ENCODE peak calls at places on chromosomes 1 and 21, in seven cellular contexts. T, F, Q, X, U, Z and O are unnamed samples. For H3K9me3, the result is how much of the 10 kb centered on the place peaks cover.

GRCh38 chr21:31282095-31282709 is 61.9 kb downstream of the TIAM1 start:
- DNase-seq in T (no peak), F (no peak), Q (no peak), X (no peak), U (peak), Z (peak), O (peak)

GRCh38 chr21:18000961-18001522 is 181.9 kb upstream of the C21orf91 start:
- DNase-seq in T (no peak), F (no peak), Q (no peak), X (no peak), U (no peak), Z (peak), O (no peak)

GRCh38 chr1:243428617-243429342 is 172.9 kb downstream of the SDCCAG8 start:
- DNase-seq in T (no peak), F (no peak), Q (no peak), X (no peak), U (no peak), Z (no peak), O (no peak)

GRCh38 chr1:162042361-162042760 is 18.7 kb upstream of the OLFML2B start:
- DNase-seq in T (no peak), F (no peak), Q (no peak), X (no peak), U (no peak), Z (no peak), O (no peak)

GRCh38 chr1:5733596-5733995 is 258.6 kb downstream of the NPHP4 start:
- DNase-seq in T (no peak), F (no peak), Q (no peak), X (no peak), U (no peak), Z (no peak), O (no peak)

GRCh38 chr21:15494481-15494880 is 235.3 kb upstream of the USP25 start:
- DNase-seq in T (no peak), F (no peak), Q (no peak), X (no peak), U (no peak), Z (no peak), O (no peak)

GRCh38 chr1:244802041-244802440 is 33.4 kb upstream of the COX20 start:
- DNase-seq in T (no peak), F (no peak), Q (peak), X (no peak), U (no peak), Z (no peak), O (no peak)

GRCh38 chr21:39647476-39647875 is 34.7 kb downstream of the B3GALT5 start:
- DNase-seq in T (peak), F (no peak), Q (peak), X (no peak), U (no peak), Z (peak), O (peak)

GRCh38 chr1:234643111-234643849 is 33.3 kb upstream of the IRF2BP2 start:
- DNase-seq in T (no peak), F (no peak), Q (no peak), X (no peak), U (no peak), Z (no peak), O (no peak)

GRCh38 chr1:207847116-207847515 is 63.8 kb downstream of the CD34 start:
- DNase-seq in T (no peak), F (no peak), Q (no peak), X (no peak), U (no peak), Z (no peak), O (no peak)

GRCh38 chr1:17903386-17903785 is 148.3 kb downstream of the ACTL8 start:
- DNase-seq in T (no peak), F (no peak), Q (no peak), X (no peak), U (no peak), Z (no peak), O (no peak)

GRCh38 chr1:243882276-243882675 is 32.2 kb upstream of the AKT3 start:
- DNase-seq in T (no peak), F (no peak), Q (no peak), X (no peak), U (peak), Z (peak), O (peak)

GRCh38 chr1:30307182-30307581 is 416.2 kb downstream of the MATN1 start:
- DNase-seq in T (no peak), F (no peak), Q (no peak), X (no peak), U (no peak), Z (no peak), O (no peak)

GRCh38 chr1:154851392-154852177 is 18.5 kb downstream of the KCNN3 start:
- DNase-seq in T (no peak), F (no peak), Q (peak), X (no peak), U (no peak), Z (no peak), O (no peak)

GRCh38 chr1:34164510-34165381 is at the start of gene CSMD2:
- DNase-seq in T (no peak), F (no peak), Q (peak), X (no peak), U (peak), Z (peak), O (peak)

GRCh38 chr1:228646717-228647522 is 88.4 kb upstream of the RHOU start:
- DNase-seq in T (peak), F (no peak), Q (peak), X (no peak), U (peak), Z (peak), O (peak)

GRCh38 chr1:107807405-107807804 is 157.6 kb downstream of the VAV3 start:
- DNase-seq in T (no peak), F (no peak), Q (no peak), X (no peak), U (no peak), Z (no peak), O (no peak)

GRCh38 chr1:23384312-23385058 is 14.8 kb upstream of the ZNF436 start:
- DNase-seq in T (no peak), F (no peak), Q (peak), X (no peak), U (peak), Z (peak), O (peak)

GRCh38 chr1:182602945-182603645 is 1.1 kb downstream of the RGS16 start:
- DNase-seq in T (no peak), F (no peak), Q (no peak), X (no peak), U (peak), Z (no peak), O (no peak)

GRCh38 chr1:39395357-39395831 is 96.0 kb upstream of the BMP8A start:
- DNase-seq in T (no peak), F (no peak), Q (peak), X (no peak), U (peak), Z (peak), O (peak)

GRCh38 chr1:160432371-160432786 is 32.0 kb downstream of the VANGL2 start:
- DNase-seq in T (no peak), F (no peak), Q (no peak), X (no peak), U (no peak), Z (no peak), O (no peak)

GRCh38 chr21:29034678-29035077 is 10.2 kb downstream of the USP16 start:
- DNase-seq in T (no peak), F (no peak), Q (no peak), X (no peak), U (no peak), Z (no peak), O (no peak)

GRCh38 chr1:152411846-152412245 is 2.2 kb downstream of the CRNN start:
- DNase-seq in T (no peak), F (no peak), Q (no peak), X (no peak), U (no peak), Z (no peak), O (no peak)

GRCh38 chr1:152411144-152411543 is 2.9 kb downstream of the CRNN start:
- DNase-seq in T (no peak), F (no peak), Q (no peak), X (no peak), U (no peak), Z (no peak), O (no peak)

GRCh38 chr1:152410599-152410998 is 3.5 kb downstream of the CRNN start:
- DNase-seq in T (peak), F (no peak), Q (no peak), X (no peak), U (peak), Z (no peak), O (no peak)

GRCh38 chr1:152410028-152410427 is 4.0 kb downstream of the CRNN start:
- DNase-seq in T (no peak), F (no peak), Q (no peak), X (no peak), U (no peak), Z (no peak), O (no peak)

DNA sequence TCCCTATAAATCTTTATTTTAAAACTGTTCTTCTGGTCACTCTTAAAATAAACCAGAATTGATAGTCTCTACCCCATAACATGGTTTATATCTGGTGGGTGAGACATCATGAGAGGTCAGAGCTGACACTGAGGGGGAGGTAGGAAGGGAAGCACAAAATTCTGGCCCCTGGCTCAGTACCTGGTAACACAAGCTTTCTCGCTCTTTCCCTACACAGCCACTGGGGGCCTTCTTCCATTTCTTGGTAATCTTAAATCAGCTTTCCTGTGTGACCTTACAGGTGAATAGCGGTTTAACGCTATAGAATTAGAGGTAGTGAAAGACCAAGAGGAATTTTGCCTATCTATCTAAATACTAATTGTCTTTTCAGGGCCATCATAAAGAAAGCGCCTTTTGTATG is 5.4 kb downstream of the CRNN start:
- DNase-seq in T (no peak), F (no peak), Q (no peak), X (no peak), U (no peak), Z (no peak), O (no peak)
- H3K9me3 ChIP-seq in T (under half), F (under half), Q (half or more), X (under half), U (under half), Z (under half), O (under half)

GRCh38 chr1:48048980-48049379 is 51.8 kb upstream of the TRABD2B start:
- DNase-seq in T (no peak), F (no peak), Q (no peak), X (no peak), U (no peak), Z (no peak), O (no peak)
- H3K4me3 ChIP-seq in T (no peak), F (no peak), Q (no peak), X (no peak), U (no peak), Z (no peak), O (no peak)

DNA sequence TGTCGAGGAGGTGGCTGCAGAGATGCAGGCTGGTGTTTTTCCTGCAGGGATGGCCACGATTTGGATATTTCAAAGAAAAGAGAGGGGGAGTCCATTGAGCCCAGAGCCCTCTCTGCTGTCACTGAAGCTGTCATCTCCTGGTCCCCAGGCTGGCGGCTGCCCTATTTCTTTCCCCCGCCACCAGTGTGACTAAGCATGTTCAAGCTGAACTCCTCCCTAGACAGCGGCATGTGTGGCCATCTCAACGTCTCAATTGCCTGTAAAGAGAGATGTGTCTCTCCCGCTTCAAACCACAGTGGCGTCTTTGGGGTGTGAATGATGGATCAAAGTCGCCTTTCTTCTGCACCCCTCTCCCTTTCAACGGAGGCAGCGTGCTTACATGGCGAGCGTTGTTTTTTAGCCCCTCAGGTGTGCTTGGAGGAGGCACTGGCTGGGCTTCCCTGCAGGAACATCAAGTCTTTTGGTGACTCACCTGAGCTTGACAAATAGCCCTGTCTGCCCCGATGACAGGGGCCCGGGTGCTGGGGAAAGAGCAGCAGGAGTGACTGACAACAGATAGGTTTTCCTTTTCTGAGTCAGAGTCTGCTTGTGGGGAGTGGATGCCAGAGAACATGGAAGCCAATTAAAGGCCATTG is 346.4 kb upstream of the AJAP1 start:
- DNase-seq in T (no peak), F (no peak), Q (peak), X (no peak), U (no peak), Z (no peak), O (no peak)
- H3K9me3 ChIP-seq in T (under half), F (under half), Q (under half), X (under half), U (under half), Z (under half), O (under half)

GRCh38 chr1:94121411-94121821 is 468 bp upstream of the ABCA4 start:
- DNase-seq in T (no peak), F (no peak), Q (peak), X (no peak), U (no peak), Z (no peak), O (no peak)

GRCh38 chr1:94126651-94127050 is 5.7 kb upstream of the ABCA4 start:
- DNase-seq in T (no peak), F (no peak), Q (no peak), X (no peak), U (peak), Z (no peak), O (no peak)

GRCh38 chr1:94125551-94126514 is 4.9 kb upstream of the ABCA4 start:
- DNase-seq in T (no peak), F (no peak), Q (peak), X (no peak), U (no peak), Z (no peak), O (no peak)

GRCh38 chr1:94122201-94122970 is 1.4 kb upstream of the ABCA4 start:
- DNase-seq in T (no peak), F (no peak), Q (peak), X (no peak), U (peak), Z (no peak), O (no peak)

DNA sequence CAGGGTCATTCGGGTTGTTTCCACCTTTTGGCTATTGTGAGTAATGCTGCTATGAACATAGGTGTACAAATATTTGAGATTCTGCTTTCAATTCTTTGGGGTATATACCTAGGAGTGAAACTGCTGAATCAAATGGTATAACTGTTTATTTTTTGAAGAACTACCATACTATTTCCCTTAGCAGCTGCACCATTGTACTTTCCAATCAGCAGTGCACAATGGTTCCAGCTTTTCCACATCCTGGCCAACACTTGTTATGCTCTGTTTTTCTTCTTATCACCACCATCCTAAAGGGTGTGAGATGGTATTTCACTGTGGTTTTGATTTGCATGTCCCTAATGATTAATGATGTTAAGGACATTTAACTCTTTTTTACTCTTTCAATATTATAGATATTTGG is 3.6 kb upstream of the ABCA4 start:
- DNase-seq in T (no peak), F (no peak), Q (no peak), X (no peak), U (no peak), Z (no peak), O (no peak)
- H3K4me3 ChIP-seq in T (no peak), F (no peak), Q (no peak), X (no peak), U (no peak), Z (no peak), O (no peak)